ENCODE peak calls at places on chromosomes 11 and 22, in five cellular contexts. One of them, this sample, is unnamed.

GRCh38 chr11:35786188-35786587 is 123.6 kb downstream of the TRIM44 start:
- DNase-seq in activated CD8-positive, alpha-beta T cell treated with anti-CD3 and anti-CD28 coated beads for 36 hours: no peak
- DNase-seq in GM10248: no peak
- DNase-seq in MG63: no peak
- DNase-seq in activated CD8-positive, alpha-beta memory T cell treated with anti-CD3 and anti-CD28 coated beads, Interleukin-2, amount 10 ng/mL, durations not matched to agents 7 days and 5 days: no peak
- DNase-seq in this sample: no peak

GRCh38 chr11:109264128-109264527 is 157.9 kb upstream of the C11orf87 start:
- DNase-seq in activated CD8-positive, alpha-beta T cell treated with anti-CD3 and anti-CD28 coated beads for 36 hours: no peak
- DNase-seq in GM10248: no peak
- DNase-seq in MG63: no peak
- DNase-seq in activated CD8-positive, alpha-beta memory T cell treated with anti-CD3 and anti-CD28 coated beads, Interleukin-2, amount 10 ng/mL, durations not matched to agents 7 days and 5 days: no peak
- DNase-seq in this sample: no peak

GRCh38 chr11:20026629-20027545 is 133.4 kb downstream of the DBX1 start:
- DNase-seq in activated CD8-positive, alpha-beta T cell treated with anti-CD3 and anti-CD28 coated beads for 36 hours: no peak
- DNase-seq in GM10248: no peak
- DNase-seq in MG63: no peak
- DNase-seq in activated CD8-positive, alpha-beta memory T cell treated with anti-CD3 and anti-CD28 coated beads, Interleukin-2, amount 10 ng/mL, durations not matched to agents 7 days and 5 days: no peak
- DNase-seq in this sample: no peak

GRCh38 chr22:38423512-38424503 is 31.2 kb downstream of the KCNJ4 start:
- DNase-seq in activated CD8-positive, alpha-beta T cell treated with anti-CD3 and anti-CD28 coated beads for 36 hours: no peak
- DNase-seq in GM10248: no peak
- DNase-seq in MG63: no peak
- DNase-seq in activated CD8-positive, alpha-beta memory T cell treated with anti-CD3 and anti-CD28 coated beads, Interleukin-2, amount 10 ng/mL, durations not matched to agents 7 days and 5 days: no peak
- DNase-seq in this sample: peak

GRCh38 chr11:1839924-1840779 is 1.4 kb downstream of the TNNI2 start:
- DNase-seq in activated CD8-positive, alpha-beta T cell treated with anti-CD3 and anti-CD28 coated beads for 36 hours: no peak
- DNase-seq in GM10248: peak
- DNase-seq in MG63: no peak
- DNase-seq in activated CD8-positive, alpha-beta memory T cell treated with anti-CD3 and anti-CD28 coated beads, Interleukin-2, amount 10 ng/mL, durations not matched to agents 7 days and 5 days: peak
- DNase-seq in this sample: no peak

GRCh38 chr11:45655347-45655756 is 10.1 kb downstream of the CHST1 start:
- DNase-seq in activated CD8-positive, alpha-beta T cell treated with anti-CD3 and anti-CD28 coated beads for 36 hours: peak
- DNase-seq in GM10248: peak
- DNase-seq in MG63: peak
- DNase-seq in activated CD8-positive, alpha-beta memory T cell treated with anti-CD3 and anti-CD28 coated beads, Interleukin-2, amount 10 ng/mL, durations not matched to agents 7 days and 5 days: peak
- DNase-seq in this sample: peak

GRCh38 chr11:66070604-66071325 is 693 bp downstream of the PACS1 start:
- DNase-seq in activated CD8-positive, alpha-beta T cell treated with anti-CD3 and anti-CD28 coated beads for 36 hours: peak
- DNase-seq in GM10248: no peak
- DNase-seq in MG63: peak
- DNase-seq in activated CD8-positive, alpha-beta memory T cell treated with anti-CD3 and anti-CD28 coated beads, Interleukin-2, amount 10 ng/mL, durations not matched to agents 7 days and 5 days: no peak
- DNase-seq in this sample: peak

GRCh38 chr11:17845431-17845881 is 110.9 kb downstream of the KCNC1 start:
- DNase-seq in activated CD8-positive, alpha-beta T cell treated with anti-CD3 and anti-CD28 coated beads for 36 hours: no peak
- DNase-seq in GM10248: no peak
- DNase-seq in MG63: peak
- DNase-seq in activated CD8-positive, alpha-beta memory T cell treated with anti-CD3 and anti-CD28 coated beads, Interleukin-2, amount 10 ng/mL, durations not matched to agents 7 days and 5 days: no peak
- DNase-seq in this sample: no peak

GRCh38 chr11:83219095-83219494 is 25.6 kb downstream of the ANKRD42 start:
- DNase-seq in activated CD8-positive, alpha-beta T cell treated with anti-CD3 and anti-CD28 coated beads for 36 hours: no peak
- DNase-seq in GM10248: no peak
- DNase-seq in MG63: no peak
- DNase-seq in activated CD8-positive, alpha-beta memory T cell treated with anti-CD3 and anti-CD28 coated beads, Interleukin-2, amount 10 ng/mL, durations not matched to agents 7 days and 5 days: no peak
- DNase-seq in this sample: peak